ENCODE peak calls at places on chromosomes 13 and 19, in ten cellular contexts. H is ELR; L is thoracic aorta; P is stimulated activated CD8-positive, alpha-beta memory T cell treated with anti-CD3 and anti-CD28 coated beads, Interleukin-4, amount 100 ng/mL, for 4 hours; W is iPS-NIHi11; R is MCF 10A; F is substantia nigra; T is AG09309; M is T-helper 17 cell; I is heart left ventricle. A is an unnamed sample.

GRCh38 chr19:5130371-5131030 is 161.6 kb downstream of the KDM4B start:
- DNase-seq in H (no peak), L (no peak), P (peak), W (no peak), R (no peak), F (no peak), T (no peak), M (peak), I (no peak), A (no peak)

GRCh38 chr19:10544242-10544752 is 593 bp downstream of the ATG4D start:
- DNase-seq in H (peak), L (no peak), P (no peak), W (peak), R (peak), F (no peak), T (no peak), M (no peak), I (no peak), A (no peak)

GRCh38 chr13:92896842-92897241 is 329.8 kb upstream of the GPC6 start:
- DNase-seq in H (peak), L (no peak), P (no peak), W (peak), R (peak), F (no peak), T (no peak), M (no peak), I (no peak), A (no peak)

GRCh38 chr19:49422407-49423277 is 599 bp downstream of the PTH2 start:
- DNase-seq in H (peak), L (no peak), P (no peak), W (peak), R (no peak), F (no peak), T (no peak), M (peak), I (peak), A (no peak)

GRCh38 chr13:59479629-59480028 is 684.1 kb downstream of the DIAPH3 start:
- DNase-seq in H (no peak), L (no peak), P (no peak), W (peak), R (no peak), F (no peak), T (no peak), M (no peak), I (peak), A (no peak)

GRCh38 chr13:53250272-53250875 is 221.8 kb downstream of the OLFM4 start:
- DNase-seq in H (peak), L (no peak), P (no peak), W (peak), R (peak), F (no peak), T (peak), M (no peak), I (no peak), A (no peak)

GRCh38 chr19:13198634-13199033 is 48.4 kb downstream of the IER2 start:
- DNase-seq in H (no peak), L (no peak), P (no peak), W (no peak), R (no peak), F (no peak), T (no peak), M (no peak), I (no peak), A (no peak)

GRCh38 chr19:6417713-6418561 is 6.7 kb downstream of the KHSRP start:
- DNase-seq in H (peak), L (no peak), P (no peak), W (peak), R (peak), F (peak), T (no peak), M (no peak), I (no peak), A (no peak)

GRCh38 chr19:51064534-51065220 is at the start of gene KLK13:
- DNase-seq in H (no peak), L (no peak), P (no peak), W (peak), R (no peak), F (no peak), T (no peak), M (no peak), I (peak), A (peak)

GRCh38 chr19:43743059-43743458 is 11.7 kb downstream of the SMG9 start:
- DNase-seq in H (peak), L (no peak), P (no peak), W (no peak), R (no peak), F (no peak), T (peak), M (no peak), I (no peak), A (no peak)

GRCh38 chr19:30047355-30047895 is 105.4 kb downstream of the URI1 start:
- DNase-seq in H (no peak), L (no peak), P (no peak), W (no peak), R (no peak), F (no peak), T (no peak), M (no peak), I (no peak), A (no peak)

GRCh38 chr13:29594710-29595379 is 643 bp downstream of the SLC7A1 start:
- DNase-seq in H (peak), L (peak), P (peak), W (peak), R (peak), F (peak), T (peak), M (peak), I (peak), A (peak)

GRCh38 chr19:14517840-14518505 is at the start of gene DNAJB1:
- DNase-seq in H (peak), L (no peak), P (peak), W (peak), R (peak), F (peak), T (no peak), M (peak), I (peak), A (no peak)

GRCh38 chr13:21232196-21232595 is 55.7 kb downstream of the MRPL57 start:
- DNase-seq in H (no peak), L (no peak), P (no peak), W (no peak), R (peak), F (no peak), T (peak), M (no peak), I (no peak), A (no peak)

GRCh38 chr13:32829676-32830091 is 186.5 kb upstream of the KL start:
- DNase-seq in H (peak), L (no peak), P (no peak), W (no peak), R (peak), F (no peak), T (no peak), M (no peak), I (no peak), A (no peak)

GRCh38 chr13:61180245-61180644 is 235.4 kb downstream of the PCDH20 start:
- DNase-seq in H (no peak), L (no peak), P (no peak), W (no peak), R (no peak), F (no peak), T (no peak), M (no peak), I (no peak), A (no peak)

GRCh38 chr13:41976491-41976890 is 15.6 kb upstream of the VWA8 start:
- DNase-seq in H (no peak), L (no peak), P (no peak), W (peak), R (no peak), F (no peak), T (no peak), M (no peak), I (no peak), A (no peak)

GRCh38 chr19:30431591-30431990 is 59.4 kb downstream of the ZNF536 start:
- DNase-seq in H (no peak), L (no peak), P (no peak), W (no peak), R (no peak), F (no peak), T (no peak), M (no peak), I (no peak), A (no peak)

GRCh38 chr19:49601482-49602038 is 10.6 kb downstream of the PRR12 start:
- DNase-seq in H (no peak), L (no peak), P (no peak), W (no peak), R (no peak), F (no peak), T (no peak), M (no peak), I (no peak), A (no peak)

GRCh38 chr19:47390533-47391488 is 28.5 kb downstream of the MEIS3 start:
- DNase-seq in H (no peak), L (no peak), P (no peak), W (no peak), R (no peak), F (no peak), T (no peak), M (no peak), I (no peak), A (no peak)

GRCh38 chr13:98879965-98880364 is 97.9 kb downstream of the DOCK9 start:
- DNase-seq in H (no peak), L (no peak), P (no peak), W (no peak), R (no peak), F (no peak), T (no peak), M (no peak), I (no peak), A (no peak)

GRCh38 chr13:110818747-110819146 is 96.1 kb downstream of the ANKRD10 start:
- DNase-seq in H (no peak), L (no peak), P (no peak), W (no peak), R (no peak), F (no peak), T (no peak), M (no peak), I (no peak), A (no peak)

GRCh38 chr19:41264581-41265375 is 606 bp downstream of the HNRNPUL1 start:
- DNase-seq in H (peak), L (no peak), P (no peak), W (peak), R (peak), F (peak), T (no peak), M (peak), I (peak), A (no peak)

GRCh38 chr13:96984061-96984508 is 10.2 kb downstream of the OXGR1 start:
- DNase-seq in H (peak), L (no peak), P (no peak), W (peak), R (no peak), F (no peak), T (no peak), M (no peak), I (peak), A (no peak)

GRCh38 chr19:54889566-54889965 is 15.5 kb downstream of the FCAR start:
- DNase-seq in H (no peak), L (no peak), P (no peak), W (no peak), R (no peak), F (no peak), T (no peak), M (no peak), I (no peak), A (no peak)

GRCh38 chr19:11194657-11195056 is 2.7 kb downstream of the KANK2 start:
- DNase-seq in H (no peak), L (no peak), P (no peak), W (no peak), R (no peak), F (no peak), T (no peak), M (no peak), I (no peak), A (no peak)

GRCh38 chr19:42285546-42285945 is 16.4 kb upstream of the PRR19 start:
- DNase-seq in H (no peak), L (no peak), P (no peak), W (no peak), R (no peak), F (peak), T (no peak), M (no peak), I (no peak), A (no peak)

GRCh38 chr19:57559008-57559403 is 657 bp downstream of the ZNF550 start:
- DNase-seq in H (peak), L (no peak), P (no peak), W (peak), R (peak), F (no peak), T (no peak), M (no peak), I (peak), A (no peak)

GRCh38 chr19:33333615-33334014 is 31.3 kb upstream of the CEBPA start:
- DNase-seq in H (no peak), L (no peak), P (no peak), W (no peak), R (peak), F (no peak), T (no peak), M (no peak), I (no peak), A (no peak)

GRCh38 chr19:31698352-31698751 is 349.1 kb upstream of the TSHZ3 start:
- DNase-seq in H (no peak), L (no peak), P (no peak), W (no peak), R (no peak), F (no peak), T (no peak), M (no peak), I (no peak), A (no peak)

GRCh38 chr13:24842533-24843278 is 78.7 kb downstream of the RNF17 start:
- DNase-seq in H (peak), L (no peak), P (no peak), W (no peak), R (peak), F (no peak), T (no peak), M (no peak), I (no peak), A (no peak)

GRCh38 chr13:31236211-31236786 is 36.5 kb downstream of the B3GLCT start:
- DNase-seq in H (peak), L (no peak), P (no peak), W (peak), R (peak), F (no peak), T (peak), M (no peak), I (no peak), A (no peak)

GRCh38 chr19:46839752-46840151 is 10.9 kb downstream of the AP2S1 start:
- DNase-seq in H (no peak), L (no peak), P (no peak), W (no peak), R (no peak), F (no peak), T (no peak), M (no peak), I (no peak), A (no peak)

GRCh38 chr13:106471957-106472543 is 63.4 kb downstream of the EFNB2 start:
- DNase-seq in H (peak), L (peak), P (no peak), W (peak), R (peak), F (no peak), T (peak), M (no peak), I (no peak), A (peak)

GRCh38 chr13:40127925-40128324 is 472.5 kb downstream of the COG6 start:
- DNase-seq in H (no peak), L (no peak), P (no peak), W (no peak), R (no peak), F (no peak), T (no peak), M (no peak), I (no peak), A (no peak)

GRCh38 chr13:20567881-20568528 is 1.0 kb downstream of the IFT88 start:
- DNase-seq in H (peak), L (no peak), P (no peak), W (no peak), R (peak), F (no peak), T (no peak), M (no peak), I (no peak), A (no peak)

GRCh38 chr19:743168-743687 is 7.7 kb upstream of the MISP start:
- DNase-seq in H (no peak), L (no peak), P (no peak), W (peak), R (no peak), F (peak), T (no peak), M (no peak), I (peak), A (no peak)

GRCh38 chr19:28022506-28022905 is 1190.4 kb downstream of the UQCRFS1 start:
- DNase-seq in H (no peak), L (no peak), P (no peak), W (no peak), R (no peak), F (no peak), T (no peak), M (no peak), I (no peak), A (no peak)

GRCh38 chr19:20067898-20068297 is 9.9 kb upstream of the ZNF90 start:
- DNase-seq in H (no peak), L (no peak), P (no peak), W (peak), R (no peak), F (no peak), T (no peak), M (no peak), I (no peak), A (no peak)

GRCh38 chr19:17243854-17244617 is 1.7 kb downstream of the NR2F6 start:
- DNase-seq in H (peak), L (no peak), P (no peak), W (no peak), R (peak), F (peak), T (no peak), M (no peak), I (peak), A (no peak)